ENCODE peak calls at places on chromosomes 6 and 20, in six cellular contexts. One of them, this sample, is unnamed.

GRCh38 chr6:137165375-137166246 is 7.8 kb downstream of the IL22RA2 start:
- DNase-seq in GDM1: peak
- DNase-seq in adrenal gland: no peak
- DNase-seq in stimulated activated CD8-positive, alpha-beta memory T cell treated with anti-CD3 and anti-CD28 coated beads, Interleukin-4, amount 100 ng/mL, for 24 hours: no peak
- DNase-seq in heart left ventricle: no peak
- DNase-seq in GM13976: peak
- DNase-seq in this sample: no peak

GRCh38 chr6:82645536-82646230 is 282.1 kb downstream of the TPBG start:
- DNase-seq in GDM1: no peak
- DNase-seq in adrenal gland: no peak
- DNase-seq in stimulated activated CD8-positive, alpha-beta memory T cell treated with anti-CD3 and anti-CD28 coated beads, Interleukin-4, amount 100 ng/mL, for 24 hours: no peak
- DNase-seq in heart left ventricle: no peak
- DNase-seq in GM13976: no peak
- DNase-seq in this sample: no peak

GRCh38 chr20:63265891-63266515 is 6.6 kb upstream of the ARFGAP1 start:
- DNase-seq in GDM1: no peak
- DNase-seq in adrenal gland: no peak
- DNase-seq in stimulated activated CD8-positive, alpha-beta memory T cell treated with anti-CD3 and anti-CD28 coated beads, Interleukin-4, amount 100 ng/mL, for 24 hours: no peak
- DNase-seq in heart left ventricle: no peak
- DNase-seq in GM13976: no peak
- DNase-seq in this sample: no peak

GRCh38 chr20:7302256-7302655 is 534.8 kb downstream of the BMP2 start:
- DNase-seq in GDM1: no peak
- DNase-seq in adrenal gland: no peak
- DNase-seq in stimulated activated CD8-positive, alpha-beta memory T cell treated with anti-CD3 and anti-CD28 coated beads, Interleukin-4, amount 100 ng/mL, for 24 hours: no peak
- DNase-seq in heart left ventricle: no peak
- DNase-seq in GM13976: no peak
- DNase-seq in this sample: no peak

GRCh38 chr6:104629826-104630225 is 229.9 kb downstream of the HACE1 start:
- DNase-seq in GDM1: no peak
- DNase-seq in adrenal gland: no peak
- DNase-seq in stimulated activated CD8-positive, alpha-beta memory T cell treated with anti-CD3 and anti-CD28 coated beads, Interleukin-4, amount 100 ng/mL, for 24 hours: no peak
- DNase-seq in heart left ventricle: no peak
- DNase-seq in GM13976: no peak
- DNase-seq in this sample: no peak

GRCh38 chr6:131212024-131212423 is 76.8 kb downstream of the AKAP7 start:
- DNase-seq in GDM1: no peak
- DNase-seq in adrenal gland: no peak
- DNase-seq in stimulated activated CD8-positive, alpha-beta memory T cell treated with anti-CD3 and anti-CD28 coated beads, Interleukin-4, amount 100 ng/mL, for 24 hours: no peak
- DNase-seq in heart left ventricle: no peak
- DNase-seq in GM13976: no peak
- DNase-seq in this sample: no peak

GRCh38 chr6:21753571-21754108 is 160.1 kb downstream of the SOX4 start:
- DNase-seq in GDM1: no peak
- DNase-seq in adrenal gland: no peak
- DNase-seq in stimulated activated CD8-positive, alpha-beta memory T cell treated with anti-CD3 and anti-CD28 coated beads, Interleukin-4, amount 100 ng/mL, for 24 hours: no peak
- DNase-seq in heart left ventricle: no peak
- DNase-seq in GM13976: no peak
- DNase-seq in this sample: no peak

GRCh38 chr20:6402026-6402425 is 279.2 kb upstream of the FERMT1 start:
- DNase-seq in GDM1: no peak
- DNase-seq in adrenal gland: no peak
- DNase-seq in stimulated activated CD8-positive, alpha-beta memory T cell treated with anti-CD3 and anti-CD28 coated beads, Interleukin-4, amount 100 ng/mL, for 24 hours: no peak
- DNase-seq in heart left ventricle: no peak
- DNase-seq in GM13976: no peak
- DNase-seq in this sample: no peak

GRCh38 chr20:41304413-41305079 is 13.0 kb downstream of the ZHX3 start:
- DNase-seq in GDM1: no peak
- DNase-seq in adrenal gland: no peak
- DNase-seq in stimulated activated CD8-positive, alpha-beta memory T cell treated with anti-CD3 and anti-CD28 coated beads, Interleukin-4, amount 100 ng/mL, for 24 hours: no peak
- DNase-seq in heart left ventricle: no peak
- DNase-seq in GM13976: no peak
- DNase-seq in this sample: no peak

GRCh38 chr20:2741463-2741862 is 48.9 kb downstream of the EBF4 start:
- DNase-seq in GDM1: no peak
- DNase-seq in adrenal gland: no peak
- DNase-seq in stimulated activated CD8-positive, alpha-beta memory T cell treated with anti-CD3 and anti-CD28 coated beads, Interleukin-4, amount 100 ng/mL, for 24 hours: no peak
- DNase-seq in heart left ventricle: no peak
- DNase-seq in GM13976: no peak
- DNase-seq in this sample: no peak

GRCh38 chr6:77361018-77361417 is 102.3 kb downstream of the HTR1B start:
- DNase-seq in GDM1: no peak
- DNase-seq in adrenal gland: no peak
- DNase-seq in stimulated activated CD8-positive, alpha-beta memory T cell treated with anti-CD3 and anti-CD28 coated beads, Interleukin-4, amount 100 ng/mL, for 24 hours: no peak
- DNase-seq in heart left ventricle: no peak
- DNase-seq in GM13976: no peak
- DNase-seq in this sample: no peak

GRCh38 chr20:47118201-47118600 is 223.6 kb downstream of the EYA2 start:
- DNase-seq in GDM1: no peak
- DNase-seq in adrenal gland: no peak
- DNase-seq in stimulated activated CD8-positive, alpha-beta memory T cell treated with anti-CD3 and anti-CD28 coated beads, Interleukin-4, amount 100 ng/mL, for 24 hours: no peak
- DNase-seq in heart left ventricle: no peak
- DNase-seq in GM13976: no peak
- DNase-seq in this sample: no peak

GRCh38 chr6:15395087-15395486 is 149.2 kb downstream of the JARID2 start:
- DNase-seq in GDM1: no peak
- DNase-seq in adrenal gland: no peak
- DNase-seq in stimulated activated CD8-positive, alpha-beta memory T cell treated with anti-CD3 and anti-CD28 coated beads, Interleukin-4, amount 100 ng/mL, for 24 hours: no peak
- DNase-seq in heart left ventricle: no peak
- DNase-seq in GM13976: no peak
- DNase-seq in this sample: no peak

GRCh38 chr6:67594366-67594765 is 1040.7 kb upstream of the ADGRB3 start:
- DNase-seq in GDM1: no peak
- DNase-seq in adrenal gland: no peak
- DNase-seq in stimulated activated CD8-positive, alpha-beta memory T cell treated with anti-CD3 and anti-CD28 coated beads, Interleukin-4, amount 100 ng/mL, for 24 hours: no peak
- DNase-seq in heart left ventricle: no peak
- DNase-seq in GM13976: no peak
- DNase-seq in this sample: no peak

GRCh38 chr6:112320561-112321300 is 26.4 kb upstream of the RFPL4B start:
- DNase-seq in GDM1: no peak
- DNase-seq in adrenal gland: no peak
- DNase-seq in stimulated activated CD8-positive, alpha-beta memory T cell treated with anti-CD3 and anti-CD28 coated beads, Interleukin-4, amount 100 ng/mL, for 24 hours: no peak
- DNase-seq in heart left ventricle: no peak
- DNase-seq in GM13976: no peak
- DNase-seq in this sample: no peak

GRCh38 chr6:22141271-22141745 is 155.5 kb downstream of the PRL start:
- DNase-seq in GDM1: no peak
- DNase-seq in adrenal gland: peak
- DNase-seq in stimulated activated CD8-positive, alpha-beta memory T cell treated with anti-CD3 and anti-CD28 coated beads, Interleukin-4, amount 100 ng/mL, for 24 hours: no peak
- DNase-seq in heart left ventricle: peak
- DNase-seq in GM13976: no peak
- DNase-seq in this sample: no peak

GRCh38 chr6:82877213-82878195 is 188.1 kb downstream of the UBE3D start:
- DNase-seq in GDM1: no peak
- DNase-seq in adrenal gland: no peak
- DNase-seq in stimulated activated CD8-positive, alpha-beta memory T cell treated with anti-CD3 and anti-CD28 coated beads, Interleukin-4, amount 100 ng/mL, for 24 hours: no peak
- DNase-seq in heart left ventricle: no peak
- DNase-seq in GM13976: no peak
- DNase-seq in this sample: no peak

GRCh38 chr6:24357336-24358218 is at the start of gene DCDC2:
- DNase-seq in GDM1: no peak
- DNase-seq in adrenal gland: peak
- DNase-seq in stimulated activated CD8-positive, alpha-beta memory T cell treated with anti-CD3 and anti-CD28 coated beads, Interleukin-4, amount 100 ng/mL, for 24 hours: no peak
- DNase-seq in heart left ventricle: no peak
- DNase-seq in GM13976: peak
- DNase-seq in this sample: peak

GRCh38 chr20:2693286-2693995 is 861 bp downstream of the EBF4 start:
- DNase-seq in GDM1: no peak
- DNase-seq in adrenal gland: peak
- DNase-seq in stimulated activated CD8-positive, alpha-beta memory T cell treated with anti-CD3 and anti-CD28 coated beads, Interleukin-4, amount 100 ng/mL, for 24 hours: peak
- DNase-seq in heart left ventricle: no peak
- DNase-seq in GM13976: peak
- DNase-seq in this sample: no peak

GRCh38 chr6:114195736-114196403 is 147.0 kb downstream of the HS3ST5 start:
- DNase-seq in GDM1: no peak
- DNase-seq in adrenal gland: no peak
- DNase-seq in stimulated activated CD8-positive, alpha-beta memory T cell treated with anti-CD3 and anti-CD28 coated beads, Interleukin-4, amount 100 ng/mL, for 24 hours: no peak
- DNase-seq in heart left ventricle: no peak
- DNase-seq in GM13976: no peak
- DNase-seq in this sample: no peak

GRCh38 chr6:15312500-15312899 is 66.6 kb downstream of the JARID2 start:
- DNase-seq in GDM1: no peak
- DNase-seq in adrenal gland: no peak
- DNase-seq in stimulated activated CD8-positive, alpha-beta memory T cell treated with anti-CD3 and anti-CD28 coated beads, Interleukin-4, amount 100 ng/mL, for 24 hours: no peak
- DNase-seq in heart left ventricle: no peak
- DNase-seq in GM13976: no peak
- DNase-seq in this sample: no peak

This sample was measured in psoas muscle.